ENCODE peak calls at places on chromosomes 13 and 19, in four cellular contexts. One of them, this sample, is unnamed. For H3K36me3, the result is how much of the 10 kb centered on the place peaks cover.

GRCh38 chr19:39407644-39408391 is 1.2 kb downstream of the ZFP36 start:
- DNase-seq in GM23338: peak
- DNase-seq in thoracic aorta: no peak
- DNase-seq in bronchial epithelial cell: no peak
- DNase-seq in this sample: peak

GRCh38 chr19:19261350-19262189 is 11.5 kb downstream of the TM6SF2 start:
- DNase-seq in thoracic aorta: no peak
- DNase-seq in GM23338: peak
- DNase-seq in bronchial epithelial cell: no peak
- DNase-seq in this sample: no peak

GRCh38 chr19:55619264-55619663 is 5.1 kb downstream of the ZNF784 start:
- DNase-seq in thoracic aorta: no peak
- DNase-seq in bronchial epithelial cell: no peak
- DNase-seq in GM23338: no peak
- DNase-seq in this sample: no peak

GRCh38 chr19:23402388-23402787 is 7.1 kb upstream of the ZNF91 start:
- DNase-seq in thoracic aorta: no peak
- DNase-seq in GM23338: no peak
- DNase-seq in bronchial epithelial cell: no peak
- DNase-seq in this sample: no peak

GRCh38 chr13:61685683-61686013 is 270.0 kb upstream of the PCDH20 start:
- DNase-seq in GM23338: peak
- DNase-seq in thoracic aorta: no peak
- DNase-seq in bronchial epithelial cell: peak
- DNase-seq in this sample: no peak

GRCh38 chr19:58388175-58388526 is 1.1 kb downstream of the RPS5 start:
- DNase-seq in GM23338: no peak
- DNase-seq in bronchial epithelial cell: no peak
- DNase-seq in thoracic aorta: no peak
- DNase-seq in this sample: no peak

GRCh38 chr13:42574435-42575311 is 721 bp downstream of the TNFSF11 start:
- DNase-seq in GM23338: peak
- DNase-seq in thoracic aorta: no peak
- DNase-seq in bronchial epithelial cell: peak
- DNase-seq in this sample: peak

GRCh38 chr13:77859450-77859849 is 59.2 kb downstream of the EDNRB start:
- DNase-seq in thoracic aorta: no peak
- DNase-seq in GM23338: no peak
- DNase-seq in bronchial epithelial cell: no peak
- DNase-seq in this sample: no peak

GRCh38 chr19:38634757-38635482 is 12.5 kb upstream of the ACTN4 start:
- DNase-seq in bronchial epithelial cell: peak
- DNase-seq in GM23338: peak
- DNase-seq in thoracic aorta: no peak
- DNase-seq in this sample: peak

GRCh38 chr13:44402902-44403719 is 29.5 kb downstream of the SERP2 start:
- DNase-seq in GM23338: peak
- DNase-seq in bronchial epithelial cell: no peak
- DNase-seq in thoracic aorta: no peak
- DNase-seq in this sample: no peak

GRCh38 chr19:1261512-1261862 is 7.6 kb upstream of the CIRBP start:
- DNase-seq in thoracic aorta: no peak
- DNase-seq in GM23338: peak
- DNase-seq in bronchial epithelial cell: no peak
- DNase-seq in this sample: peak

GRCh38 chr19:51259348-51260245 is 8.7 kb downstream of the SIGLECL1 start:
- DNase-seq in thoracic aorta: no peak
- DNase-seq in GM23338: peak
- DNase-seq in bronchial epithelial cell: peak
- DNase-seq in this sample: no peak

GRCh38 chr19:43782311-43782660 is 1.5 kb upstream of the KCNN4 start:
- DNase-seq in thoracic aorta: no peak
- DNase-seq in GM23338: no peak
- DNase-seq in bronchial epithelial cell: no peak
- DNase-seq in this sample: no peak

GRCh38 chr13:50617134-50617721 is 226.3 kb downstream of the DLEU7 start:
- DNase-seq in GM23338: no peak
- DNase-seq in thoracic aorta: no peak
- DNase-seq in bronchial epithelial cell: peak
- DNase-seq in this sample: no peak
- H3K4me3 ChIP-seq in GM23338: no peak
- H3K4me3 ChIP-seq in thoracic aorta: no peak
- H3K4me3 ChIP-seq in bronchial epithelial cell: no peak
- H3K4me3 ChIP-seq in this sample: no peak

DNA sequence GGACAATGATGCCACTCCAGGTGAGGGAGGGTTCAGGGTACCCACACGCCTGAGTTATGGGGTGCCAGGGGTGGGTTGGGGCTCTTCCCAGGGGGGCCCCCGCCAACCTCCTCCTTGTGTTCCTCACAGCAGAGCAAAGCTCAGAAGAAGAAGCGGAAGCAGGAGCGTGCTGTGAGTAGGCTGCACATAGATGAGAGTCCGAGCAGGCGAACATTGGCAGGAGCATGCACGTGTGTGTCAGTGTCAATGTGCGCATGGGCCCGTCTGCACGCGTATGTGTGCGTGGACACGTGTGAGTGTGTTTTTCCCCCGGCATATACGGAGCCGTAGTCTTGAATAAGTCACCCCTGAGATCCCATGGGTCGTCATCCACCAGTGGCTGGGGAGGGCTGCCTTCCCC is 12.4 kb upstream of the USE1 start:
- DNase-seq in bronchial epithelial cell: no peak
- DNase-seq in GM23338: no peak
- DNase-seq in thoracic aorta: no peak
- DNase-seq in this sample: no peak
- H3K36me3 ChIP-seq in bronchial epithelial cell: under half
- H3K36me3 ChIP-seq in GM23338: under half
- H3K36me3 ChIP-seq in thoracic aorta: half or more
- H3K36me3 ChIP-seq in this sample: half or more

GRCh38 chr19:4724252-4724514 is 541 bp upstream of the DPP9 start:
- DNase-seq in GM23338: no peak
- DNase-seq in bronchial epithelial cell: no peak
- DNase-seq in thoracic aorta: no peak
- DNase-seq in this sample: no peak

GRCh38 chr19:4722671-4723464 is 774 bp downstream of the DPP9 start:
- DNase-seq in thoracic aorta: no peak
- DNase-seq in GM23338: no peak
- DNase-seq in bronchial epithelial cell: peak
- DNase-seq in this sample: no peak

GRCh38 chr19:4721196-4721595 is 2.4 kb downstream of the DPP9 start:
- DNase-seq in thoracic aorta: no peak
- DNase-seq in bronchial epithelial cell: no peak
- DNase-seq in GM23338: no peak
- DNase-seq in this sample: no peak

GRCh38 chr19:4720037-4720700 is 3.5 kb downstream of the DPP9 start:
- DNase-seq in thoracic aorta: no peak
- DNase-seq in bronchial epithelial cell: no peak
- DNase-seq in GM23338: no peak
- DNase-seq in this sample: no peak

DNA sequence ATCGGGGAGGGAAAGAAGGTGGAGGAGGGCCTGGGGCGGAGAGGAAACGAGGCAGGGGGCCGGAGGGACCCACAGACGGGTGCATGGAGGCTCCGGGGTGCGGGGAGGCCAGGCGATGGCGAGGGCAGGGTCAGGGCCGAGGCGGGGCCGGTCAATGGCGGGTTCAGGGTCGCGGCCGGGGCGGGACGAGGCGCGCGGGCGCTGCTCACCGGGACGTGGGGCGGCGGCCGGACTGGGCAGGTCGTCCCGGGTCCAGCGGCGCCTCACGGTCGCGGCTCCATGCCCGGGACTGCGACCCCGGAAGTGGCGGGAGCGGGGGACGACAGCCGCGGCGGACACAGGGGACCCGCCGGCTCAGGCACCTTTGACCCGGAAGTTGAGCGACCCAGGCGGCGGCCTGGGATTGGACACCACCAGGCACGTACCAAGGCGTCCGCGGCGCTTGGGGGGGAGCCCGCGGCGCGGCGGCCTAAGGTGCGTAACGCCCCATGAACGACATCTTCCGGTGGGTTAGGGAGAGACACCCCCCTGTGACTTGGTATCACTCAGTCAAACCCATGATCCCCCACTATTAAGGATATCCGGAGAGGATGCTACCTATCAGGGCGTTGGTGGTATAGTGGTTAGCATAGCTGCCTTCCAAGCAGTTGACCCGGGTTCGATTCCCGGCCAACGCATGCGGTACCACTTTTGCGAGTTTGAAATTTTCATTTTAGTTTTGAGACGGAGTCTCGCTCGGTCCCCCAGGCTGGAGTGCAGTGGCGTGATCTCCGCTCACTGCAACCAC is at the start of gene DPP9:
- DNase-seq in GM23338: peak
- DNase-seq in thoracic aorta: peak
- DNase-seq in bronchial epithelial cell: peak
- DNase-seq in this sample: peak
- TF ChIP-seq CTCF in GM23338: peak
- TF ChIP-seq CTCF in thoracic aorta: no peak
- TF ChIP-seq CTCF in bronchial epithelial cell: peak
- TF ChIP-seq CTCF in this sample: peak

DNA sequence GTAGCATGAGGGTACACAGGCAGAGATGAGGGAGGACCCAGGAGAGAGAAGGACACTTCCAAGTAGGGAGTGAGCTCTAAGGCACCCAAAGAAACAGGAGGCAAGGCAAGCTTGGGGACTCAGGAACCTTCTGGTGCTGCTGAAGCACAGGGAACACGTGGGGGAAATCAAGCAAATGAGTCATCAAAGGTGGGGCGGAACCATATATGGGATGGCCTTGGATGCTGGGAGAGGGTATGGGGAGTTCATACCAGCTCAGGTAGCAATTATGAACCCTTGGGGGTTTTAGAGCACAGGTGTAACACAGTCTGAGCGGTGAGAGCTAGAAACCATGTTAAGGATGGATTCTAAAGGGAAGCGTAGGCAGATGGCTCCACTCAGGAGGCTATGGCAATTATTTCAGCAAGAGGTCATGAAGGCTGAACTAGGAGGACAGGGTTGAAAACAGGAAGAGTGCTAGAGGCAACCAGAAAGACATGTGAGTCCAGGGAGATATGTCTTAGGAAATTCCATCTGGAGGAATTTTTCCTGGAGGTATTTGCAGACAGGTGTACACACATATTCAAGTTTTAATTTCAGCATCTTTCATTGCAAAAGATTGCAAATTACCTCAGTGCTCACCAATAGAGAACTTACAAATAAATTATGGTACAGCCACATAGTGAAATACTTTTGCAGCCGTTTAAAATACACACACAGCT is 77.1 kb downstream of the STARD13 start:
- DNase-seq in GM23338: no peak
- DNase-seq in bronchial epithelial cell: peak
- DNase-seq in thoracic aorta: no peak
- DNase-seq in this sample: no peak
- H3K4me3 ChIP-seq in GM23338: no peak
- H3K4me3 ChIP-seq in bronchial epithelial cell: no peak
- H3K4me3 ChIP-seq in thoracic aorta: no peak
- H3K4me3 ChIP-seq in this sample: no peak

GRCh38 chr13:23348270-23349126 is 85.0 kb downstream of the SACS start:
- DNase-seq in thoracic aorta: no peak
- DNase-seq in GM23338: peak
- DNase-seq in bronchial epithelial cell: peak
- DNase-seq in this sample: no peak

GRCh38 chr13:23347601-23348000 is 85.9 kb downstream of the SACS start:
- DNase-seq in GM23338: no peak
- DNase-seq in thoracic aorta: no peak
- DNase-seq in bronchial epithelial cell: no peak
- DNase-seq in this sample: no peak

GRCh38 chr13:23350009-23350408 is 83.5 kb downstream of the SACS start:
- DNase-seq in GM23338: no peak
- DNase-seq in thoracic aorta: no peak
- DNase-seq in bronchial epithelial cell: no peak
- DNase-seq in this sample: no peak

GRCh38 chr13:23349127-23349897 is 84.2 kb downstream of the SACS start:
- DNase-seq in GM23338: no peak
- DNase-seq in thoracic aorta: no peak
- DNase-seq in bronchial epithelial cell: no peak
- DNase-seq in this sample: no peak

GRCh38 chr13:23344923-23345322 is 88.6 kb downstream of the SACS start:
- DNase-seq in thoracic aorta: no peak
- DNase-seq in GM23338: no peak
- DNase-seq in bronchial epithelial cell: no peak
- DNase-seq in this sample: no peak
- H3K36me3 ChIP-seq in thoracic aorta: under half
- H3K36me3 ChIP-seq in GM23338: under half
- H3K36me3 ChIP-seq in bronchial epithelial cell: under half
- H3K36me3 ChIP-seq in this sample: under half

GRCh38 chr19:31054430-31054829 is 294.8 kb downstream of the TSHZ3 start:
- DNase-seq in bronchial epithelial cell: peak
- DNase-seq in thoracic aorta: no peak
- DNase-seq in GM23338: peak
- DNase-seq in this sample: no peak
- TF ChIP-seq CTCF in bronchial epithelial cell: peak
- TF ChIP-seq CTCF in thoracic aorta: no peak
- TF ChIP-seq CTCF in GM23338: peak
- TF ChIP-seq CTCF in this sample: no peak

GRCh38 chr13:99356216-99357089 is 49.3 kb upstream of the GPR183 start:
- DNase-seq in thoracic aorta: no peak
- DNase-seq in GM23338: no peak
- DNase-seq in bronchial epithelial cell: peak
- DNase-seq in this sample: peak

GRCh38 chr13:99359493-99359892 is 52.3 kb upstream of the GPR183 start:
- DNase-seq in GM23338: no peak
- DNase-seq in bronchial epithelial cell: no peak
- DNase-seq in thoracic aorta: no peak
- DNase-seq in this sample: no peak

GRCh38 chr13:99357920-99358319 is 50.7 kb upstream of the GPR183 start:
- DNase-seq in GM23338: no peak
- DNase-seq in thoracic aorta: no peak
- DNase-seq in bronchial epithelial cell: no peak
- DNase-seq in this sample: no peak

GRCh38 chr13:99355267-99356215 is 48.3 kb upstream of the GPR183 start:
- DNase-seq in bronchial epithelial cell: no peak
- DNase-seq in GM23338: no peak
- DNase-seq in thoracic aorta: no peak
- DNase-seq in this sample: no peak

DNA sequence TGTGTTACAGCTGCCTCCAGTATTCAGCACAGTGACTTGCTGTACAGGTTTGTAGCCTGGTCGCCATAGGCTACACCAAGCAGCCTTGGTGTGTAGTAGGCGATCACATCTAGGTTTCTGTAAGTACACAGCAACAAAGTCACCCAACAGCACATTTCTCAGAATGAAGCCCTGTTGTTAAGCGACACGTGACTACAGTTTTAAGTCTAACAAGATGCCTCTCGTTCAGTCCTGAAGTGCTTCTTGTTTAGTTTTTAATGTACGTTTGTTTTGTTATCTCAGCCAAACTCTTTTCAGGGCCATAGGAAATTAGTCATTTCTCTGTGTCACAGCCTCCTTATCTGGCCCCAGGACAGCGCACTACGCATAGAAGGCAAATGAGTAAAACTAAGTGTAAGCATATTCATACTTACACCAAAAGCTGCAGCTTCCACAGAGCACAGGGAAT is 50.0 kb upstream of the GPR183 start:
- DNase-seq in bronchial epithelial cell: peak
- DNase-seq in GM23338: no peak
- DNase-seq in thoracic aorta: no peak
- DNase-seq in this sample: peak
- H3K4me3 ChIP-seq in bronchial epithelial cell: no peak
- H3K4me3 ChIP-seq in GM23338: no peak
- H3K4me3 ChIP-seq in thoracic aorta: no peak
- H3K4me3 ChIP-seq in this sample: no peak

GRCh38 chr19:3964256-3965194 is 6.4 kb downstream of the DAPK3 start:
- DNase-seq in GM23338: no peak
- DNase-seq in thoracic aorta: no peak
- DNase-seq in bronchial epithelial cell: no peak
- DNase-seq in this sample: no peak
- H3K36me3 ChIP-seq in GM23338: under half
- H3K36me3 ChIP-seq in thoracic aorta: half or more
- H3K36me3 ChIP-seq in bronchial epithelial cell: half or more
- H3K36me3 ChIP-seq in this sample: under half